ENCODE peak calls at places on chromosomes 12 and 14, in five cellular contexts. B, Q, D, W and L are unnamed samples.

GRCh38 chr12:65720739-65721138 is 103.5 kb upstream of the HMGA2 start:
- DNase-seq in B (no peak), Q (no peak), D (no peak), W (no peak), L (no peak)

GRCh38 chr12:116423053-116423452 is 136.1 kb upstream of the MAP1LC3B2 start:
- DNase-seq in B (no peak), Q (peak), D (no peak), W (no peak), L (no peak)

GRCh38 chr14:49249022-49249421 is 337.2 kb downstream of the RPS29 start:
- DNase-seq in B (no peak), Q (no peak), D (no peak), W (no peak), L (no peak)

GRCh38 chr12:12872139-12872933 is 19.0 kb upstream of the GPRC5A start:
- DNase-seq in B (no peak), Q (no peak), D (peak), W (no peak), L (no peak)

GRCh38 chr12:28294300-28294699 is 104.0 kb downstream of the CCDC91 start:
- DNase-seq in B (no peak), Q (no peak), D (peak), W (no peak), L (no peak)

GRCh38 chr14:24693941-24694507 is 60.0 kb upstream of the GZMB start:
- DNase-seq in B (no peak), Q (no peak), D (no peak), W (no peak), L (no peak)

GRCh38 chr12:1948883-1949282 is 30.4 kb upstream of the CACNA2D4 start:
- DNase-seq in B (no peak), Q (no peak), D (peak), W (no peak), L (no peak)

GRCh38 chr14:34012978-34013713 is 62.3 kb upstream of the EGLN3 start:
- DNase-seq in B (no peak), Q (no peak), D (no peak), W (peak), L (peak)

GRCh38 chr12:57235012-57235727 is 5.7 kb downstream of the SHMT2 start:
- DNase-seq in B (no peak), Q (no peak), D (peak), W (peak), L (no peak)

GRCh38 chr12:4160314-4161040 is 113.1 kb upstream of the CCND2 start:
- DNase-seq in B (no peak), Q (no peak), D (no peak), W (no peak), L (no peak)

GRCh38 chr12:53703746-53704145 is 23.5 kb downstream of the CALCOCO1 start:
- DNase-seq in B (no peak), Q (no peak), D (no peak), W (no peak), L (no peak)

GRCh38 chr12:52907092-52907810 is 2.4 kb upstream of the KRT8 start:
- DNase-seq in B (no peak), Q (no peak), D (peak), W (no peak), L (no peak)

GRCh38 chr14:58637040-58637390 is 747 bp upstream of the DACT1 start:
- DNase-seq in B (peak), Q (peak), D (no peak), W (no peak), L (no peak)

GRCh38 chr14:97120204-97121120 is 323.3 kb downstream of the VRK1 start:
- DNase-seq in B (peak), Q (no peak), D (no peak), W (no peak), L (no peak)

GRCh38 chr12:110330544-110330943 is 49.5 kb downstream of the ATP2A2 start:
- DNase-seq in B (no peak), Q (no peak), D (no peak), W (no peak), L (no peak)

GRCh38 chr14:34857689-34858449 is 17.3 kb downstream of the BAZ1A start:
- DNase-seq in B (no peak), Q (no peak), D (no peak), W (no peak), L (no peak)

GRCh38 chr12:111692575-111693210 is 6.8 kb downstream of the ACAD10 start:
- DNase-seq in B (no peak), Q (no peak), D (peak), W (peak), L (no peak)

GRCh38 chr14:96299441-96299840 is 43.4 kb downstream of the BDKRB1 start:
- DNase-seq in B (no peak), Q (no peak), D (no peak), W (no peak), L (no peak)

GRCh38 chr12:108852674-108853073 is 4.7 kb downstream of the SSH1 start:
- DNase-seq in B (no peak), Q (no peak), D (no peak), W (no peak), L (no peak)

GRCh38 chr14:89167705-89168104 is 249.3 kb downstream of the FOXN3 start:
- DNase-seq in B (no peak), Q (no peak), D (no peak), W (no peak), L (no peak)

GRCh38 chr12:113340061-113340460 is 5.2 kb upstream of the SLC8B1 start:
- DNase-seq in B (no peak), Q (no peak), D (no peak), W (no peak), L (no peak)

GRCh38 chr12:1917172-1918070 is 1.0 kb downstream of the CACNA2D4 start:
- DNase-seq in B (peak), Q (no peak), D (peak), W (peak), L (no peak)

GRCh38 chr12:131607658-131608447 is 103.0 kb upstream of the SFSWAP start:
- DNase-seq in B (no peak), Q (no peak), D (no peak), W (peak), L (peak)

GRCh38 chr14:52998376-52999010 is 47.6 kb upstream of the FERMT2 start:
- DNase-seq in B (no peak), Q (peak), D (no peak), W (no peak), L (no peak)

GRCh38 chr12:95318071-95318545 is 100.5 kb downstream of the VEZT start:
- DNase-seq in B (no peak), Q (no peak), D (no peak), W (no peak), L (no peak)

GRCh38 chr14:54642950-54643695 is 76.2 kb downstream of the SAMD4A start:
- DNase-seq in B (no peak), Q (no peak), D (no peak), W (peak), L (no peak)

GRCh38 chr14:91987192-91987591 is 39.7 kb upstream of the FBLN5 start:
- DNase-seq in B (no peak), Q (no peak), D (no peak), W (no peak), L (no peak)

GRCh38 chr12:110639336-110640178 is 25.6 kb downstream of the TCTN1 start:
- DNase-seq in B (no peak), Q (no peak), D (peak), W (peak), L (no peak)

GRCh38 chr12:67299936-67300335 is 30.8 kb downstream of the CAND1 start:
- DNase-seq in B (no peak), Q (no peak), D (no peak), W (no peak), L (no peak)

GRCh38 chr12:27672654-27673053 is 23.6 kb upstream of the REP15 start:
- DNase-seq in B (no peak), Q (no peak), D (no peak), W (no peak), L (no peak)

GRCh38 chr12:3107071-3107583 is 29.9 kb downstream of the TSPAN9 start:
- DNase-seq in B (no peak), Q (peak), D (peak), W (no peak), L (no peak)

GRCh38 chr14:72917420-72917819 is 8.8 kb upstream of the DCAF4 start:
- DNase-seq in B (no peak), Q (no peak), D (no peak), W (no peak), L (no peak)

GRCh38 chr12:121005346-121005815 is 10.9 kb downstream of the C12orf43 start:
- DNase-seq in B (peak), Q (no peak), D (peak), W (peak), L (no peak)

GRCh38 chr14:95901014-95901413 is 24.4 kb downstream of the TUNAR start:
- DNase-seq in B (no peak), Q (no peak), D (no peak), W (no peak), L (no peak)

GRCh38 chr12:97556201-97556824 is 93.7 kb downstream of the RMST start:
- DNase-seq in B (no peak), Q (no peak), D (no peak), W (no peak), L (no peak)

GRCh38 chr12:39145175-39145999 is 240.0 kb upstream of the CPNE8 start:
- DNase-seq in B (peak), Q (no peak), D (peak), W (peak), L (no peak)

GRCh38 chr12:115398311-115398781 is 714.4 kb upstream of the TBX3 start:
- DNase-seq in B (no peak), Q (no peak), D (no peak), W (no peak), L (no peak)

GRCh38 chr14:101840649-101841365 is 79.3 kb downstream of the PPP2R5C start:
- DNase-seq in B (no peak), Q (no peak), D (no peak), W (no peak), L (no peak)